ENCODE peak calls at places on chromosomes 16 and 17, in six cellular contexts. V is mammary epithelial cell, Z is cardiac muscle cell, G is tibial artery, J is MM.1S, I is PC-9. U is an unnamed sample.

GRCh38 chr16:13039526-13039925 is 138.1 kb downstream of the SHISA9 start:
- DNase-seq in I (no peak), Z (no peak), G (no peak), V (no peak), J (no peak), U (no peak)

GRCh38 chr17:38897671-38898290 is 27.6 kb upstream of the LASP1NB start:
- DNase-seq in J (no peak), V (no peak), Z (no peak), G (no peak), I (no peak), U (no peak)

GRCh38 chr16:75483222-75483621 is 12.0 kb downstream of the CHST6 start:
- DNase-seq in V (peak; percentile 97), I (peak; percentile 99), Z (no peak), J (no peak), G (no peak), U (no peak)

GRCh38 chr16:85615014-85615851 is 2.1 kb downstream of the GSE1 start:
- DNase-seq in G (peak; percentile 43), I (peak; percentile 92), V (peak; percentile 52), Z (peak; percentile 75), J (no peak), U (no peak)

GRCh38 chr17:36808181-36808661 is 129.1 kb upstream of the LHX1 start:
- DNase-seq in J (no peak), I (no peak), Z (peak; percentile 68), G (no peak), V (peak; percentile 19), U (no peak)

GRCh38 chr16:53925011-53925410 is 221.1 kb downstream of the FTO start:
- DNase-seq in I (peak; percentile 74), J (no peak), Z (no peak), G (no peak), V (no peak), U (no peak)

GRCh38 chr16:84897911-84898377 is 78.2 kb downstream of the CRISPLD2 start:
- DNase-seq in V (peak; percentile 59), G (peak; percentile 65), Z (no peak), J (no peak), I (no peak), U (no peak)

GRCh38 chr17:39222866-39223834 is 2.6 kb downstream of the STAC2 start:
- DNase-seq in G (no peak), J (no peak), I (no peak), Z (no peak), V (no peak), U (no peak)

GRCh38 chr16:27950488-27950887 is 113.0 kb downstream of the GSG1L start:
- DNase-seq in G (no peak), V (no peak), Z (no peak), I (no peak), J (no peak), U (no peak)

GRCh38 chr17:42578282-42578869 is 847 bp upstream of the PSMC3IP start:
- DNase-seq in I (peak; percentile 68), Z (peak; percentile 82), G (peak; percentile 69), V (peak; percentile 58), J (peak; percentile 99), U (peak; percentile 79)

GRCh38 chr16:5490499-5490898 is 392.9 kb upstream of the EEF2KMT start:
- DNase-seq in I (no peak), Z (peak; percentile 72), G (no peak), V (no peak), J (peak; percentile 35), U (peak; percentile 6)

GRCh38 chr17:46977750-46978488 is 1.1 kb downstream of the RPRML start:
- DNase-seq in J (no peak), V (no peak), Z (no peak), G (no peak), I (no peak), U (no peak)

GRCh38 chr17:31048142-31048541 is 46.6 kb upstream of the NF1 start:
- DNase-seq in J (no peak), G (no peak), I (no peak), V (no peak), Z (no peak), U (no peak)

GRCh38 chr16:5450435-5451104 is 353.0 kb upstream of the EEF2KMT start:
- DNase-seq in I (no peak), G (no peak), J (no peak), Z (no peak), V (no peak), U (no peak)

GRCh38 chr17:3003401-3004149 is 59.8 kb downstream of the OR1D5 start:
- DNase-seq in G (peak; percentile 44), I (no peak), J (no peak), Z (no peak), V (no peak), U (peak; percentile 77)

GRCh38 chr17:72430611-72431432 is 310.0 kb downstream of the SOX9 start:
- DNase-seq in V (no peak), J (no peak), Z (no peak), G (no peak), I (no peak), U (no peak)

GRCh38 chr16:28981517-28981916 is 3.3 kb upstream of the LAT start:
- DNase-seq in V (no peak), G (no peak), I (no peak), Z (no peak), J (peak; percentile 39), U (no peak)

GRCh38 chr17:62705116-62705515 is 77.6 kb downstream of the MRC2 start:
- DNase-seq in J (no peak), I (no peak), V (no peak), Z (peak; percentile 44), G (no peak), U (no peak)

GRCh38 chr16:13186813-13187212 is 285.4 kb downstream of the SHISA9 start:
- DNase-seq in Z (no peak), V (peak; percentile 25), G (no peak), J (no peak), I (no peak), U (no peak)

GRCh38 chr16:50602126-50602525 is 53.9 kb downstream of the NKD1 start:
- DNase-seq in G (no peak), I (no peak), V (no peak), Z (no peak), J (no peak), U (no peak)

GRCh38 chr17:29625037-29625750 is 2.5 kb upstream of the CORO6 start:
- DNase-seq in I (no peak), V (no peak), J (no peak), G (no peak), Z (no peak), U (no peak)

GRCh38 chr16:89201467-89202377 is 1.4 kb upstream of the SLC22A31 start:
- DNase-seq in J (no peak), G (no peak), Z (peak; percentile 95), V (peak; percentile 59), I (peak; percentile 48), U (peak; percentile 55)

GRCh38 chr16:48629531-48629930 is 19.6 kb upstream of the N4BP1 start:
- DNase-seq in J (no peak), I (no peak), G (no peak), Z (no peak), V (no peak), U (no peak)

GRCh38 chr17:63039899-63040602 is 74.0 kb downstream of the TANC2 start:
- DNase-seq in J (peak; percentile 81), V (peak; percentile 50), G (no peak), Z (no peak), I (no peak), U (no peak)

GRCh38 chr16:55944377-55944802 is 69.2 kb upstream of the CES5A start:
- DNase-seq in G (peak; percentile 77), I (no peak), Z (peak; percentile 78), V (peak; percentile 19), J (peak; percentile 24), U (peak; percentile 3)

GRCh38 chr16:58970775-58971174 is 236.7 kb upstream of the GOT2 start:
- DNase-seq in J (peak; percentile 63), Z (no peak), G (no peak), V (no peak), I (no peak), U (no peak)
- H3K4me3 ChIP-seq in J (peak overlapping the region; percentile 20), Z (no peak overlapping the region), G (no peak overlapping the region), V (no peak overlapping the region), I (no peak overlapping the region), U (no peak overlapping the region)

GRCh38 chr16:66752379-66752778 is 970 bp upstream of the DYNC1LI2 start:
- DNase-seq in J (no peak), G (no peak), V (no peak), I (no peak), Z (no peak), U (no peak)

GRCh38 chr16:66752958-66753357 is 1.5 kb upstream of the DYNC1LI2 start:
- DNase-seq in G (no peak), I (no peak), V (no peak), Z (no peak), J (no peak), U (no peak)

GRCh38 chr16:66751135-66751991 is at the start of gene DYNC1LI2:
- DNase-seq in J (peak; percentile 76), V (peak; percentile 58), I (peak; percentile 45), G (peak; percentile 78), Z (peak; percentile 84), U (peak; percentile 84)

GRCh38 chr16:66750279-66751134 is 902 bp downstream of the DYNC1LI2 start:
- DNase-seq in J (no peak), I (no peak), Z (no peak), G (no peak), V (peak; percentile 9), U (no peak)

GRCh38 chr16:66751992-66752322 is 548 bp upstream of the DYNC1LI2 start:
- DNase-seq in J (no peak), G (no peak), Z (no peak), I (no peak), V (no peak), U (no peak)
- TF ChIP-seq CTCF in J (no peak), G (no peak), Z (no peak), I (peak; percentile 62), V (no peak), U (no peak)

GRCh38 chr17:16551878-16552636 is 16.9 kb downstream of the ZNF287 start:
- DNase-seq in J (no peak), Z (no peak), G (no peak), I (no peak), V (no peak), U (no peak)

DNA sequence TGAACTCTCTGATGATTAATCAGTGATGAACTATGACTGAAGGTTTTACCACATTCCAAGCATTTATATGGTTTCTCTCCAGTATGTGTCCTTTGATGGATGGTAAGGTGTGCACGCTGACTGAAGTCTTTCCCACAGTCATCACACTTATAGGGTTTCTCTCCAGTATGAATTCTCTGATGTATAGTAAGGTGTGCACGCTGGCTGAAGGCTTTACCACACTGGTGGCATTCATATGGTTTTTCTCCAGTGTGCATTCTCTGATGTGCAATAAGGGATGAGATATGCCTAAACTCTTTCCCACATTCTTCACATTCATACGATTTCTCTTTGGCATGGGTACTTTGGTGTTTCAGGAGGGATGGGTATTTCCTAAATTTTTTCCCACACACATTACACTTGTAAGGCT is 16.4 kb downstream of the ZNF287 start:
- DNase-seq in G (no peak), V (no peak), J (no peak), Z (no peak), I (no peak), U (no peak)
- H3K36me3 ChIP-seq in G (peaks cover 71% of the 10 kb centered on the region), V (no peaks in the 10 kb centered on the region), J (no peaks in the 10 kb centered on the region), Z (peaks cover 24% of the 10 kb centered on the region), I (no peaks in the 10 kb centered on the region), U (no peaks in the 10 kb centered on the region)

DNA sequence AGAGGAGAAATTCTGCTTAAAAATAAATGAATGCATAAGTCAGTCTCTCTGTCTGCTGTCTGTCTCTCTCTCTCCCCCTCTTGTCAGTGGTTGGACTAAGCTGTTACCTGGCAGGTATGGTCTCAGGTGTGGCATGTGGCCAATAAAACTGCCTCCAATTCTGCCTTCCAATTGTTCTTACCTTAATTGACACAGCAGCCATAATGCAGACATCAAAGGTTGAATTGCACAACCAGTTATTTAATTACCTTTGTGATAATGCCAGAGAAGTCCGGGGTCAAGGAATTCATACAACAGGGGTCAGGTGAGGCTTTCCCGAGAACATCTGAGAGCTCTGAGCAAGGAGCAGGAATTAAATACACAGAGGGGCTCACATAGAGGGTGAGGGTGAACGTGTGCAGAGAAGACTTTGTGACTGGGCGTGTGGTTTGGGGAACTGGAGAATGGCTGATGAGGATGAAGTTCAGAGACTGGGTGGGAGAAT is 78.8 kb upstream of the CDYL2 start:
- DNase-seq in V (no peak), G (no peak), I (no peak), Z (no peak), J (no peak), U (no peak)
- H3K4me3 ChIP-seq in V (no peak overlapping the region), G (no peak overlapping the region), I (no peak overlapping the region), Z (no peak overlapping the region), J (no peak overlapping the region), U (no peak overlapping the region)

U was measured in GM06990.